ENCODE peak calls at places on chromosomes 6 and 20, in seven cellular contexts. U, K, G, N, H, S and X are unnamed samples.

GRCh38 chr20:15818651-15819071 is 754.6 kb downstream of the KIF16B start:
- DNase-seq in U (no peak), K (no peak), G (no peak), N (no peak), H (no peak), S (no peak), X (no peak)

GRCh38 chr20:33162753-33163152 is 5.2 kb upstream of the BPIFA2 start:
- DNase-seq in U (no peak), K (no peak), G (no peak), N (no peak), H (no peak), S (no peak), X (no peak)

GRCh38 chr20:42447270-42447669 is 742.4 kb downstream of the PTPRT start:
- DNase-seq in U (no peak), K (no peak), G (no peak), N (no peak), H (no peak), S (no peak), X (no peak)

GRCh38 chr20:11675920-11676617 is 241.6 kb upstream of the BTBD3 start:
- DNase-seq in U (no peak), K (no peak), G (no peak), N (no peak), H (no peak), S (no peak), X (no peak)

GRCh38 chr6:137099689-137100398 is 55.1 kb upstream of the IL20RA start:
- DNase-seq in U (no peak), K (no peak), G (no peak), N (no peak), H (no peak), S (no peak), X (no peak)

GRCh38 chr6:53009511-53009910 is 14.4 kb upstream of the GSTA4 start:
- DNase-seq in U (no peak), K (no peak), G (no peak), N (no peak), H (no peak), S (no peak), X (no peak)

GRCh38 chr20:33559994-33560393 is 70.1 kb downstream of the CBFA2T2 start:
- DNase-seq in U (no peak), K (no peak), G (no peak), N (no peak), H (no peak), S (no peak), X (no peak)

GRCh38 chr20:19947611-19948264 is 69.4 kb upstream of the NAA20 start:
- DNase-seq in U (no peak), K (no peak), G (no peak), N (no peak), H (no peak), S (no peak), X (peak; percentile 16)

GRCh38 chr6:158508450-158508849 is 51.4 kb upstream of the TMEM181 start:
- DNase-seq in U (no peak), K (no peak), G (no peak), N (no peak), H (no peak), S (no peak), X (no peak)

GRCh38 chr20:38700926-38701325 is 23.4 kb upstream of the SLC32A1 start:
- DNase-seq in U (no peak), K (no peak), G (no peak), N (no peak), H (no peak), S (no peak), X (no peak)

GRCh38 chr20:21808863-21809664 is 103.6 kb downstream of the PAX1 start:
- DNase-seq in U (peak; percentile 79), K (peak; percentile 53), G (no peak), N (peak; percentile 31), H (no peak), S (peak; percentile 66), X (no peak)

GRCh38 chr6:68400396-68400795 is 234.7 kb upstream of the ADGRB3 start:
- DNase-seq in U (no peak), K (no peak), G (no peak), N (no peak), H (no peak), S (no peak), X (no peak)

GRCh38 chr6:24933868-24934401 is 1.8 kb downstream of the RIPOR2 start:
- DNase-seq in U (peak; percentile 15), K (no peak), G (no peak), N (no peak), H (no peak), S (no peak), X (no peak)

GRCh38 chr20:4045741-4046140 is 30.4 kb upstream of the RNF24 start:
- DNase-seq in U (no peak), K (no peak), G (no peak), N (no peak), H (no peak), S (no peak), X (peak; percentile 49)

GRCh38 chr20:54123587-54124180 is 50.1 kb downstream of the CYP24A1 start:
- DNase-seq in U (peak; percentile 14), K (no peak), G (peak; percentile 63), N (no peak), H (no peak), S (peak; percentile 89), X (peak; percentile 97)

GRCh38 chr20:37316116-37316774 is 26.8 kb downstream of the MANBAL start:
- DNase-seq in U (peak; percentile 15), K (no peak), G (no peak), N (no peak), H (no peak), S (no peak), X (no peak)

GRCh38 chr6:36160147-36160760 is 29.9 kb downstream of the MAPK13 start:
- DNase-seq in U (no peak), K (no peak), G (no peak), N (no peak), H (no peak), S (no peak), X (peak; percentile 12)

GRCh38 chr6:14622135-14622534 is 504.6 kb downstream of the CD83 start:
- DNase-seq in U (no peak), K (no peak), G (no peak), N (no peak), H (no peak), S (no peak), X (no peak)

GRCh38 chr20:1177680-1178079 is 7.1 kb downstream of the TMEM74B start:
- DNase-seq in U (peak; percentile 39), K (no peak), G (no peak), N (no peak), H (no peak), S (no peak), X (no peak)

GRCh38 chr6:158500016-158500735 is 59.7 kb upstream of the TMEM181 start:
- DNase-seq in U (no peak), K (no peak), G (no peak), N (no peak), H (no peak), S (no peak), X (peak; percentile 72)

GRCh38 chr20:8534368-8534767 is 402.3 kb downstream of the PLCB1 start:
- DNase-seq in U (no peak), K (no peak), G (no peak), N (no peak), H (no peak), S (no peak), X (no peak)

GRCh38 chr20:8540466-8540865 is 408.4 kb downstream of the PLCB1 start:
- DNase-seq in U (no peak), K (no peak), G (no peak), N (no peak), H (no peak), S (no peak), X (no peak)

GRCh38 chr20:8532169-8532568 is 400.1 kb downstream of the PLCB1 start:
- DNase-seq in U (no peak), K (no peak), G (no peak), N (no peak), H (no peak), S (no peak), X (no peak)

GRCh38 chr20:8536219-8536618 is 404.2 kb downstream of the PLCB1 start:
- DNase-seq in U (no peak), K (no peak), G (no peak), N (no peak), H (no peak), S (no peak), X (no peak)

DNA sequence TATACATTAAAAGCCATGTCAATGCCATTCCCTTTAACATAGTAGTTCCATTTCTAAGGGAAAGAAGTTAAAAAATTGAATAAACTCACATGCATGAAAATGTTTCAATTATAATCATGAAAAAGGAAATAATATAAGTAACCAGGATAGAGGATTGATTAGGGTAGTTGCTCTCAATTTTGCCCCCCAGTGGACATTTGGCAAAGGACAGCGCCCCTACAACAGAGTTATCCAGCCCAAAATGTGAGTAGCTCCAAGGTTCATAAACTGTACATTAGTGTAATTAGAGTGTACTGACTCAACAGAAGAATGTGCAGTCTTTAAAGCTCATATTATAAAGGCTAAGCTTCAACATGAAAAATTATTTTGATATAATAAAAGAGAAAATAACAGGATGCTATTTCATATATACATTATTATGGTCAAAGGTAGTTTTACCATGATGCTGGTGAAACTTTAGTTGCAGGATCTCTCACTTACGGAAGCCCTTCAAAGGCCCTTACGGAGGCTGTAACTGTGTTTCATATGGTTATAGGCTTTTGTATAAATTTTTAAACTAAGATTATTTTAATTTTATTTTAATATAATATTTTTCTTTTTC is 403.4 kb downstream of the PLCB1 start:
- DNase-seq in U (peak; percentile 23), K (no peak), G (no peak), N (no peak), H (no peak), S (no peak), X (no peak)
- TF ChIP-seq CTCF in U (peak; percentile 68), K (peak; percentile 23), G (peak; percentile 58), N (peak; percentile 20), H (no peak), S (peak; percentile 13), X (peak; percentile 83)

DNA sequence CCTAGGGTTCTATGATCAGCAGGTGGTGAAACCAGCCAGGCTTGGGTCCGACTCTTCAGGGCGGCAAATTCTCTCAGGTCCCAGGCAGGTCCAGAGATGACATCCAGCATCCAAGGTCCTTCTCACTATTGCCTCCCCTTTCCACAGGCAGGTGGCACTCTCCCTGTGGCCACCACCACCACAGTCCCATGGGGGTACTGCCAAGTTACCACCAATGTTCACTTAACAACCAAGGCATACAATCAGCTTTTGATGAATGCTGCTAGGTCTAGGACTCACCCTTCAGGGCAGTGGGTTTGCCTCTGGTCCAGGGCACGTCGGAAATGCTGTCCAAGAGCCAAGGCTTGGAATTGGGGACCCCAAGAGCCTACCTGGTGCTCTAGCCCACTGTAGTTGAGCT is 40.4 kb upstream of the UTRN start:
- DNase-seq in U (no peak), K (no peak), G (no peak), N (no peak), H (no peak), S (no peak), X (no peak)
- TF ChIP-seq CTCF in U (no peak), K (no peak), G (no peak), N (no peak), H (no peak), S (no peak), X (peak; percentile 19)

DNA sequence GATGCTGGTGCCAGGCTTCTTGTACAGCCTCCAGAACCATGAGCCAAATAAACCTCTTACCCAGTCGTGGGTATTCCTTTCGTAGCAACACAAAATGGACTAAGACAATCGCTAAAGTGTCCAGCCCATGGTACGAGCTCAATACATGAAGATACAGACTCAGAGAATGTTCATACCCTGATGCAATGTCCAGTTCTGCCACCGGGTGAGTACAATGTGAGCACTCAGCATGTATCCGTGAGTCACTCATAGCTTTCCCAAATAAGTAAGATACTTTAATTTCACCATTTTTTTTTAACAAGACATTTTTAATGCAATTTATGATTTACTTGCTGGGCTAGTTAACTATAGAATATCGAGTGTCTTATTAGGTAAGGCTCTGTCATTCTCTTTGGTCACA is 26.7 kb upstream of the PDE10A start:
- DNase-seq in U (no peak), K (no peak), G (no peak), N (no peak), H (no peak), S (no peak), X (no peak)
- TF ChIP-seq CTCF in U (no peak), K (no peak), G (no peak), N (no peak), H (no peak), S (no peak), X (no peak)

GRCh38 chr6:108133594-108134179 is 32.1 kb upstream of the NR2E1 start:
- DNase-seq in U (peak; percentile 85), K (peak; percentile 53), G (peak; percentile 11), N (peak; percentile 53), H (peak; percentile 75), S (peak; percentile 80), X (peak; percentile 52)
- TF ChIP-seq CTCF in U (no peak), K (no peak), G (no peak), N (peak; percentile 12), H (no peak), S (no peak), X (peak; percentile 10)